ENCODE peak calls at places on chromosomes 12 and 14, in ten cellular contexts. F, K, J, L, U, Z, H, V, T and A are unnamed samples.

GRCh38 chr12:68109001-68109400 is 50.5 kb downstream of the IFNG start:
- DNase-seq in F (no peak), K (no peak), J (no peak), L (no peak), U (no peak), Z (no peak), H (no peak), V (no peak), T (no peak), A (no peak)

GRCh38 chr12:90548595-90548994 is 406.4 kb downstream of the CCER1 start:
- DNase-seq in F (no peak), K (no peak), J (no peak), L (no peak), U (no peak), Z (no peak), H (no peak), V (no peak), T (no peak), A (no peak)

GRCh38 chr12:65902504-65902903 is 78.2 kb downstream of the HMGA2 start:
- DNase-seq in F (no peak), K (no peak), J (no peak), L (no peak), U (no peak), Z (peak), H (no peak), V (no peak), T (no peak), A (peak)

GRCh38 chr14:104144911-104145825 is 6.8 kb downstream of the KIF26A start:
- DNase-seq in F (no peak), K (peak), J (no peak), L (no peak), U (peak), Z (no peak), H (no peak), V (no peak), T (no peak), A (no peak)

GRCh38 chr12:25723286-25723685 is 170.2 kb upstream of the LMNTD1 start:
- DNase-seq in F (no peak), K (no peak), J (no peak), L (no peak), U (no peak), Z (peak), H (no peak), V (no peak), T (no peak), A (no peak)

GRCh38 chr14:104294983-104295680 is 156.7 kb downstream of the KIF26A start:
- DNase-seq in F (peak), K (peak), J (no peak), L (no peak), U (peak), Z (no peak), H (no peak), V (no peak), T (no peak), A (no peak)

GRCh38 chr12:29726321-29726692 is 57.4 kb downstream of the TMTC1 start:
- DNase-seq in F (no peak), K (no peak), J (no peak), L (no peak), U (no peak), Z (peak), H (no peak), V (no peak), T (no peak), A (no peak)

GRCh38 chr14:87994974-87995373 is 2.0 kb upstream of the GALC start:
- DNase-seq in F (no peak), K (no peak), J (no peak), L (no peak), U (no peak), Z (no peak), H (peak), V (no peak), T (no peak), A (peak)

GRCh38 chr12:53214221-53214620 is 7.2 kb upstream of the ITGB7 start:
- DNase-seq in F (no peak), K (no peak), J (no peak), L (no peak), U (peak), Z (no peak), H (no peak), V (no peak), T (no peak), A (no peak)

GRCh38 chr14:22200977-22201605 is 387.9 kb downstream of the DAD1 start:
- DNase-seq in F (no peak), K (no peak), J (no peak), L (peak), U (no peak), Z (peak), H (peak), V (no peak), T (no peak), A (peak)

GRCh38 chr12:26848156-26848825 is 15.3 kb upstream of the ITPR2 start:
- DNase-seq in F (no peak), K (no peak), J (no peak), L (no peak), U (no peak), Z (peak), H (no peak), V (no peak), T (no peak), A (no peak)

GRCh38 chr12:47885012-47885501 is 19.7 kb downstream of the VDR start:
- DNase-seq in F (no peak), K (no peak), J (no peak), L (no peak), U (no peak), Z (no peak), H (no peak), V (no peak), T (no peak), A (peak)

GRCh38 chr12:108649126-108649525 is 15.4 kb upstream of the SELPLG start:
- DNase-seq in F (no peak), K (no peak), J (no peak), L (no peak), U (no peak), Z (peak), H (no peak), V (no peak), T (no peak), A (no peak)

GRCh38 chr14:52348796-52349195 is 34.7 kb downstream of the PTGER2 start:
- DNase-seq in F (no peak), K (no peak), J (no peak), L (no peak), U (no peak), Z (peak), H (no peak), V (no peak), T (peak), A (no peak)

GRCh38 chr12:78385541-78385940 is 479.0 kb upstream of the SYT1 start:
- DNase-seq in F (no peak), K (no peak), J (no peak), L (no peak), U (no peak), Z (peak), H (no peak), V (no peak), T (no peak), A (no peak)

GRCh38 chr12:30019386-30020140 is 235.8 kb upstream of the TMTC1 start:
- DNase-seq in F (no peak), K (no peak), J (no peak), L (no peak), U (no peak), Z (peak), H (no peak), V (no peak), T (no peak), A (no peak)

GRCh38 chr12:20641127-20641526 is 54.0 kb upstream of the SLCO1C1 start:
- DNase-seq in F (no peak), K (no peak), J (no peak), L (no peak), U (no peak), Z (no peak), H (no peak), V (no peak), T (no peak), A (no peak)

GRCh38 chr12:15152456-15152855 is 68.8 kb downstream of the RERG start:
- DNase-seq in F (no peak), K (no peak), J (no peak), L (no peak), U (no peak), Z (no peak), H (peak), V (no peak), T (no peak), A (no peak)

GRCh38 chr12:4271433-4272013 is 2.0 kb upstream of the CCND2 start:
- DNase-seq in F (peak), K (no peak), J (peak), L (peak), U (peak), Z (no peak), H (no peak), V (no peak), T (no peak), A (peak)

GRCh38 chr14:95460647-95461478 is 55.6 kb downstream of the SYNE3 start:
- DNase-seq in F (no peak), K (no peak), J (peak), L (peak), U (peak), Z (peak), H (peak), V (no peak), T (peak), A (no peak)

GRCh38 chr12:6426882-6427671 is 17.7 kb upstream of the CD27 start:
- DNase-seq in F (no peak), K (no peak), J (no peak), L (no peak), U (peak), Z (no peak), H (no peak), V (no peak), T (no peak), A (peak)

GRCh38 chr12:67752226-67752732 is 103.7 kb downstream of the DYRK2 start:
- DNase-seq in F (no peak), K (no peak), J (no peak), L (no peak), U (no peak), Z (peak), H (no peak), V (no peak), T (no peak), A (no peak)

GRCh38 chr12:29241821-29242591 is 92.9 kb downstream of the FAR2 start:
- DNase-seq in F (no peak), K (no peak), J (no peak), L (peak), U (peak), Z (peak), H (peak), V (peak), T (peak), A (peak)

GRCh38 chr14:92568621-92569479 is 55.3 kb downstream of the RIN3 start:
- DNase-seq in F (no peak), K (no peak), J (no peak), L (no peak), U (no peak), Z (no peak), H (no peak), V (peak), T (no peak), A (peak)

GRCh38 chr14:80419769-80420168 is 208.5 kb upstream of the DIO2 start:
- DNase-seq in F (no peak), K (no peak), J (no peak), L (no peak), U (no peak), Z (no peak), H (no peak), V (no peak), T (no peak), A (no peak)

GRCh38 chr12:57521475-57522018 is 1.1 kb upstream of the MBD6 start:
- DNase-seq in F (peak), K (peak), J (peak), L (no peak), U (peak), Z (peak), H (peak), V (peak), T (no peak), A (no peak)

GRCh38 chr12:30044206-30044605 is 260.5 kb upstream of the TMTC1 start:
- DNase-seq in F (no peak), K (no peak), J (no peak), L (no peak), U (no peak), Z (no peak), H (no peak), V (no peak), T (no peak), A (no peak)

GRCh38 chr12:89648211-89648930 is 60.3 kb downstream of the ATP2B1 start:
- DNase-seq in F (no peak), K (no peak), J (no peak), L (peak), U (peak), Z (peak), H (peak), V (no peak), T (no peak), A (no peak)

GRCh38 chr12:130164931-130165330 is 2.7 kb downstream of the FZD10 start:
- DNase-seq in F (no peak), K (no peak), J (no peak), L (no peak), U (peak), Z (no peak), H (no peak), V (no peak), T (no peak), A (no peak)

GRCh38 chr12:51334774-51335173 is 10.8 kb upstream of the BIN2 start:
- DNase-seq in F (no peak), K (no peak), J (no peak), L (no peak), U (no peak), Z (peak), H (no peak), V (no peak), T (no peak), A (no peak)

GRCh38 chr12:67386869-67387570 is 117.9 kb downstream of the CAND1 start:
- DNase-seq in F (no peak), K (no peak), J (no peak), L (no peak), U (no peak), Z (no peak), H (no peak), V (no peak), T (no peak), A (no peak)

GRCh38 chr14:70254476-70254961 is 65.8 kb upstream of the SLC8A3 start:
- DNase-seq in F (no peak), K (peak), J (peak), L (peak), U (peak), Z (peak), H (peak), V (no peak), T (no peak), A (peak)

GRCh38 chr12:12776261-12776660 is 9.2 kb upstream of the APOLD1 start:
- DNase-seq in F (no peak), K (no peak), J (no peak), L (peak), U (no peak), Z (peak), H (peak), V (no peak), T (no peak), A (no peak)

GRCh38 chr12:2877959-2878732 is 1.1 kb downstream of the RHNO1 start:
- DNase-seq in F (no peak), K (no peak), J (no peak), L (no peak), U (peak), Z (peak), H (peak), V (no peak), T (no peak), A (peak)

GRCh38 chr14:36443374-36443773 is 76.7 kb downstream of the NKX2-1 start:
- DNase-seq in F (no peak), K (no peak), J (no peak), L (no peak), U (peak), Z (no peak), H (no peak), V (no peak), T (no peak), A (no peak)

GRCh38 chr14:54640480-54640879 is 73.6 kb downstream of the SAMD4A start:
- DNase-seq in F (no peak), K (no peak), J (no peak), L (no peak), U (peak), Z (no peak), H (no peak), V (no peak), T (no peak), A (no peak)

GRCh38 chr14:54643696-54644176 is 76.8 kb downstream of the SAMD4A start:
- DNase-seq in F (no peak), K (no peak), J (no peak), L (no peak), U (peak), Z (no peak), H (no peak), V (no peak), T (no peak), A (no peak)

GRCh38 chr14:54642950-54643695 is 76.2 kb downstream of the SAMD4A start:
- DNase-seq in F (no peak), K (no peak), J (no peak), L (no peak), U (peak), Z (peak), H (no peak), V (no peak), T (no peak), A (peak)

GRCh38 chr14:54637829-54638446 is 71.0 kb downstream of the SAMD4A start:
- DNase-seq in F (no peak), K (no peak), J (no peak), L (no peak), U (no peak), Z (peak), H (peak), V (no peak), T (no peak), A (no peak)

DNA sequence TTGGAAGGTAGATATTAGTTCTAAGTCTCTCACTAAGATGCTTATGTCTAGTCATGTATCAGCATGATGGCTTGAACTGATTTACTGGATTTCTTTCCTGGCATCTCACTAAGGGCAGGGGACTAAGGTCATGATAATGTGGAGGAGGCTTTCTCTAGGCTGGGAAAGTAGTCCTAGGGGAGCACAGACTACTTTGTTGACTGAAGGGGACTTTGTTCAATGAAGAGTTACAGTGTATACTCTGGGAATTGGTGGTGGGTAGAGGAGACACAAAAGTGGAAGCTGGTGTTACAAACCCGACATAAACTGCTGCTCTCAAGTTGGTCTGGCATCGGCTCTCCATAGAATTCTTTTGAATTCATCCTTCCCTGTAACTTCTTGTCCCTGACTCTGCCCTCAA is 75.2 kb downstream of the SAMD4A start:
- DNase-seq in F (no peak), K (no peak), J (no peak), L (no peak), U (peak), Z (no peak), H (no peak), V (no peak), T (no peak), A (no peak)
- TF ChIP-seq CTCF in F (no peak), K (no peak), J (no peak), L (no peak), U (no peak), Z (no peak), H (no peak), V (no peak), T (no peak), A (no peak)

DNA sequence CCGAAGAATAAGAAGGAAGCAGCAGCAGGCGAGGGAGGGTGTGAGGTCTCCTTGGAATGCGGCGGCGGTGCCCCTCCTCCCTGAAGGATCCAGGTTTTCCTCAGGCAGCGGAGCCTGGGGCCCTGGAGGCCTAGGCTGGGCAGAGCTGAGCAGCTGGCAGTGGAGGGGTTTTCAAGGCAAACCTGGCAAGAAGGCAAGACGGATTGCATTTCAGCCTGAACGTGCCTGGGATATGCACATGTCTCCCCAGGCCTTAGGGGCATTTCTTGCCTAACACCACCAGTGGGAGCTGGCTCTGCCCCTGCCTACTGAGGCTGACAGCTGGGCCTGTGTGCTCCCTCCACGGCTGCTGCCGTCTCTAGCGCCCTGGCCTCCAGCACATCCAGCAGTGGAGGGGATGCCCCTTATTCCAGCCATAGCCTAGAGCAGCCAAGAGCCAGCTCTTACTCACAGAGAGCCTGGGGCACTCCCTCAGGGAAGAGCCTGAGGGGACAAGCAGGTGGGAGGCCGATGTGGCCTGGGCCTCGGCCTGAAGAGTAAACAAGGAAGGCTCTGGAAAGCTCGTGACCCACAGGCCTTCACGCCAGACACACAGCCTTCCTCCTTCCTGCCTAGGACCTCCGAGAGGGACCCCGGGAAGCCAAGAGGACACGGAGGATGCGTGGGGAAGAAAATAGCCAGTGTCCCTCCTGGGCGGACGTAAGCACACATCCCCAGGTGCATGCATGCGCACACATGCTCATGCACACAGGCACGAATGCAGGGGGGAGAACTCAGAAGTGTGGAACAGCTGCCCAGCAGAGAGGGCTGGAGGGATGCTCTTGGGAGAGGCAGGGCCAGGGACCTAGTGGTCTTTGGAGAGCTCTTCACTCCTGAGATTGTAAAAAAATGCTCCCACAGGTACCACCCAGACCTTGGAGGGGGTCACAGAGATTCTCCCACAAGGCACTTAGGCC is 23.0 kb upstream of the EIF2B2 start:
- DNase-seq in F (peak), K (no peak), J (no peak), L (no peak), U (peak), Z (peak), H (peak), V (no peak), T (no peak), A (no peak)
- TF ChIP-seq CTCF in F (no peak), K (no peak), J (no peak), L (no peak), U (peak), Z (no peak), H (peak), V (no peak), T (peak), A (no peak)

DNA sequence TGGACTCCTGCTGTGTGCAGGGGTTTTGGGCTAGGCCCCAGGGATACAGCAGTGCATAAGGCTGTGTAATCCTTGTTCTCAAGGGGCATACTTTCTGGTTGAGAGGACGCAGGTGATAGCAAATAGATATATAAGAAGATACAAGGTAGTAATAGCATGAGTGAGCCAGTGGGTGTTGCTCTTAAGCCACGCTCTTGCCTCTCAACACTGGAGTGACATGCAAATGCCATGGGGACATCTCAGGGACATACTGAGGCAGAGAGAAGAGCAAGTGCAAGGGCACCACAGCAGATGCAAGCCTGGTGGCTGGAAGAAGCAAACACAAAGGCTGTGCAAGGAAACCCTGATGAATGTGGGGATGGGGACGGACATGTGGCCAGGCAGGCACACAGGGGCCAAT is 223.3 kb downstream of the CHST11 start:
- DNase-seq in F (no peak), K (no peak), J (no peak), L (no peak), U (peak), Z (peak), H (no peak), V (no peak), T (no peak), A (peak)
- TF ChIP-seq CTCF in F (no peak), K (no peak), J (no peak), L (no peak), U (peak), Z (peak), H (peak), V (peak), T (peak), A (peak)

GRCh38 chr12:127025545-127025944 is 1241.4 kb upstream of the TMEM132C start:
- DNase-seq in F (no peak), K (no peak), J (no peak), L (peak), U (no peak), Z (no peak), H (no peak), V (no peak), T (no peak), A (no peak)
- TF ChIP-seq CTCF in F (no peak), K (no peak), J (no peak), L (no peak), U (peak), Z (no peak), H (no peak), V (no peak), T (peak), A (no peak)

GRCh38 chr12:112684742-112685141 is 106.8 kb upstream of the RPH3A start:
- DNase-seq in F (no peak), K (no peak), J (no peak), L (no peak), U (peak), Z (no peak), H (no peak), V (no peak), T (no peak), A (no peak)
- TF ChIP-seq CTCF in F (no peak), K (no peak), J (no peak), L (no peak), U (peak), Z (no peak), H (no peak), V (no peak), T (no peak), A (no peak)